ENCODE peak calls at places on chromosomes 16 and 17, in ten cellular contexts. N, C, D, W, I, Y, K, J, E and B are unnamed samples.

GRCh38 chr16:24883714-24884151 is 38.0 kb downstream of the SLC5A11 start:
- DNase-seq in C (no peak), E (no peak), I (no peak), W (no peak), D (peak; percentile 18), K (no peak), N (no peak), J (no peak), Y (peak; percentile 35), B (no peak)

GRCh38 chr16:15807603-15808009 is 49.2 kb downstream of the MYH11 start:
- DNase-seq in E (no peak), N (no peak), J (no peak), Y (peak; percentile 35), C (no peak), I (no peak), D (no peak), W (peak; percentile 15), K (no peak), B (no peak)

GRCh38 chr17:57016764-57017116 is 38.8 kb downstream of the SCPEP1 start:
- DNase-seq in E (no peak), D (no peak), W (no peak), N (no peak), Y (no peak), I (no peak), C (no peak), K (peak; percentile 57), J (no peak), B (peak; percentile 6)

GRCh38 chr17:21214777-21215541 is 998 bp upstream of the TMEM11 start:
- DNase-seq in Y (peak; percentile 69), C (peak; percentile 19), E (no peak), K (peak; percentile 11), J (no peak), N (peak; percentile 66), D (peak; percentile 49), W (no peak), I (no peak), B (peak; percentile 13)

GRCh38 chr16:1425616-1426370 is 5.1 kb upstream of the PERCC1 start:
- DNase-seq in I (no peak), Y (no peak), E (no peak), D (no peak), N (no peak), J (no peak), C (no peak), W (no peak), K (no peak), B (no peak)

GRCh38 chr17:21592774-21593173 is 99.5 kb upstream of the KCNJ18 start:
- DNase-seq in K (no peak), W (no peak), E (no peak), D (no peak), I (no peak), Y (no peak), N (peak; percentile 36), J (no peak), C (no peak), B (no peak)

GRCh38 chr17:10697092-10698081 is at the start of the genes ADPRM and SCO1:
- DNase-seq in E (peak; percentile 88), D (peak; percentile 91), Y (peak; percentile 98), C (peak; percentile 93), I (peak; percentile 86), N (peak; percentile 97), W (peak; percentile 80), J (peak; percentile 76), K (peak; percentile 83), B (peak; percentile 94)

GRCh38 chr17:50909765-50910661 is 43.9 kb upstream of the TOB1 start:
- DNase-seq in W (no peak), J (no peak), K (no peak), Y (no peak), N (no peak), C (no peak), I (peak; percentile 72), E (peak; percentile 82), D (no peak), B (no peak)

GRCh38 chr17:13751485-13751793 is 149.7 kb upstream of the HS3ST3A1 start:
- DNase-seq in J (no peak), K (no peak), D (no peak), C (no peak), N (no peak), I (no peak), E (no peak), W (no peak), Y (no peak), B (no peak)

GRCh38 chr17:9817086-9817485 is 4.8 kb downstream of the GSG1L2 start:
- DNase-seq in I (no peak), N (no peak), W (no peak), K (peak; percentile 60), C (peak; percentile 53), E (no peak), J (no peak), Y (peak; percentile 80), D (no peak), B (peak; percentile 33)

GRCh38 chr17:48241131-48241591 is 133.6 kb downstream of the SNX11 start:
- DNase-seq in Y (no peak), J (peak; percentile 47), C (no peak), W (no peak), E (no peak), I (no peak), D (peak; percentile 76), K (peak; percentile 56), N (peak; percentile 56), B (peak; percentile 82)

GRCh38 chr17:45110676-45111611 is 21.4 kb downstream of the PLCD3 start:
- DNase-seq in N (peak; percentile 86), W (no peak), J (no peak), K (no peak), I (no peak), D (no peak), Y (no peak), E (no peak), C (peak; percentile 40), B (peak; percentile 65)

GRCh38 chr17:81526662-81527571 is 1.3 kb upstream of the FSCN2 start:
- DNase-seq in W (no peak), N (no peak), I (no peak), J (no peak), K (no peak), Y (no peak), D (no peak), C (no peak), E (no peak), B (no peak)

GRCh38 chr17:81522491-81523125 is 5.6 kb upstream of the FSCN2 start:
- DNase-seq in D (no peak), W (no peak), I (no peak), N (no peak), J (no peak), K (no peak), E (no peak), Y (no peak), C (no peak), B (no peak)

GRCh38 chr17:81524063-81524864 is 3.9 kb upstream of the FSCN2 start:
- DNase-seq in E (no peak), N (no peak), D (no peak), I (no peak), C (no peak), W (no peak), J (no peak), Y (no peak), K (no peak), B (no peak)

GRCh38 chr17:81523139-81524062 is 4.8 kb upstream of the FSCN2 start:
- DNase-seq in J (no peak), Y (peak; percentile 89), W (no peak), K (no peak), N (no peak), E (no peak), I (no peak), C (peak; percentile 76), D (peak; percentile 72), B (peak; percentile 54)

GRCh38 chr17:81524865-81525159 is 3.4 kb upstream of the FSCN2 start:
- DNase-seq in W (no peak), E (no peak), Y (no peak), J (no peak), N (no peak), K (no peak), D (no peak), I (no peak), C (no peak), B (no peak)
- H3K27me3 ChIP-seq in W (peaks cover 11% of the 10 kb centered on the region), E (no peaks in the 10 kb centered on the region), Y (no peaks in the 10 kb centered on the region), J (no peaks in the 10 kb centered on the region), N (peaks cover 56% of the 10 kb centered on the region), K (peaks cover 9% of the 10 kb centered on the region), D (peaks cover 58% of the 10 kb centered on the region), I (peaks cover 24% of the 10 kb centered on the region), C (peaks cover 16% of the 10 kb centered on the region), B (peaks cover 4% of the 10 kb centered on the region)

GRCh38 chr17:28404461-28404811 is 1.6 kb downstream of the SLC46A1 start:
- DNase-seq in W (no peak), E (no peak), N (no peak), K (no peak), D (no peak), C (no peak), Y (no peak), J (no peak), I (no peak), B (no peak)
- H3K27me3 ChIP-seq in W (peaks cover 2% of the 10 kb centered on the region), E (peaks cover 5% of the 10 kb centered on the region), N (no peaks in the 10 kb centered on the region), K (no peaks in the 10 kb centered on the region), D (no peaks in the 10 kb centered on the region), C (no peaks in the 10 kb centered on the region), Y (no peaks in the 10 kb centered on the region), J (no peaks in the 10 kb centered on the region), I (peaks cover 5% of the 10 kb centered on the region), B (no peaks in the 10 kb centered on the region)

DNA sequence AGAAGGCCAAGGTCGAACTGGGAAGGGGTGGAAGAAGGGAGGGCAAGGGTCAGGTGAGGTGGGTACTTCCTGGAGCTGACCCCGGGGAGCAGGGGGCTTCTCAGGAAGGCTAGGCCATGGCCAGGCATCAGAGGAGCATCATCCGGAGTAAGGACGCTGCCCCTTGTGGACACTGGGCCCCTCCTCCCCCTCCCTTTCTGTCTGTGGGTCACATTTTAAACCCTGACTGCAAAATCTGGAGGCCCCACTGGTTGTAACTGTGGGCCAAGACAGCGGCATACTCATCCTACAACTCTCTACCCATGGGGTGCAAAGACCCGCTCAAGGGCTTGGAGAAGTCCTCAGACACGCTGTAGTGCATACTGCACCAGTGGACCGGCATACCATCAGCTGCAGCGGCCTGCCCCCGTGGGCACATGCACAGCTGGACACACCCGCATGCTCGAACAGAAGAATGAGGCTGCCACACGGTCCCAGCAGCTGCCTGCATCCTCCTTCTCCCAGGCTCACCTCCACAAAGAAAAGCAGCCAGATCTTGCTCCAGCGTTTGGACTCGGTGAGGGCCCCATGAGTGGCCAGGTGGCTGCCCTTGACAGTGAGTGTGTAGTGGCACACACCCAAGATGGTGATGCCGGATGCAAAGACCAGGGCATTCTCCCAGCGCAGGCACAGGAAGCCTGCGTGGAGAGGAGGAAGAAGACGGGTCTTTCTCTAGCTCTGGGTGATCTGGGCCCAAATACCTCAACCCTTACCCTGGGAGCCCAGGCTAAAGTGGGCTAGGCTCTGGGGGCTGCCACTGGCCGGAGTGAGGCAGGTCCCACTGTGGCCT is 1.2 kb downstream of the FADS6 start:
- DNase-seq in K (no peak), J (no peak), N (no peak), D (no peak), E (no peak), I (no peak), Y (no peak), C (no peak), W (no peak), B (no peak)
- H3K27me3 ChIP-seq in K (peaks cover 27% of the 10 kb centered on the region), J (peaks cover 12% of the 10 kb centered on the region), N (peaks cover 73% of the 10 kb centered on the region), D (peaks cover 62% of the 10 kb centered on the region), E (peaks cover 9% of the 10 kb centered on the region), I (peaks cover 34% of the 10 kb centered on the region), Y (peaks cover 27% of the 10 kb centered on the region), C (peaks cover 19% of the 10 kb centered on the region), W (peaks cover 72% of the 10 kb centered on the region), B (peaks cover 34% of the 10 kb centered on the region)

DNA sequence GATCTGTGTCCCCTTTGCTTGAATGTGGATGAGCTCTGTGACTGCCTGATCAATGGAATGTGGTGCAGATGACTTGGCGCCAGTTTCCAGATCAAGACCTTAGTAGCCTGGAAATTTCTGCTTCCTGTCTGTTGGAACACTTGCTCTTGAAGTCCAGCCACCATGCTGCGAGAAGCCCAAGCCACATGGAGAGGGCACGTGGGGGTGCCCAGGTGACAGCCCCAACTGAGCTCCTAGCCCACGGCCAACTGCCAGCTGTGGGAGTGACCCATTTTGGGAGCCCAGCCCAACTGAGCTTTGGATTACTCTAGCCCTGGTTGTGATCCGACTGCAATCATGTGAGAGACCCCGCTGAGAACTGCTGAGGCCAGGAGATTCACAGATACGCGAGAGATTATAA is 3.3 kb upstream of the ITGAM start:
- DNase-seq in C (no peak), E (no peak), N (no peak), I (no peak), Y (no peak), J (no peak), D (no peak), W (no peak), K (no peak), B (no peak)
- H3K27me3 ChIP-seq in C (no peaks in the 10 kb centered on the region), E (no peaks in the 10 kb centered on the region), N (no peaks in the 10 kb centered on the region), I (no peaks in the 10 kb centered on the region), Y (no peaks in the 10 kb centered on the region), J (no peaks in the 10 kb centered on the region), D (peaks cover 7% of the 10 kb centered on the region), W (peaks cover 6% of the 10 kb centered on the region), K (no peaks in the 10 kb centered on the region), B (no peaks in the 10 kb centered on the region)